ENCODE peak calls at places on chromosomes 4 and X, in ten cellular contexts. V, J, S, C, B, R, Y, G, O and F are unnamed samples.

GRCh38 chrX:136080766-136081165 is 66.6 kb upstream of the FHL1 start:
- DNase-seq in G (no peak), V (no peak), C (no peak), R (no peak), B (no peak), S (no peak), Y (no peak), J (no peak), O (no peak), F (no peak)

GRCh38 chr4:81030617-81031388 is at the start of gene BMP3:
- DNase-seq in C (peak), V (no peak), B (peak), S (peak), O (peak), G (no peak), J (peak), Y (no peak), R (no peak), F (no peak)

GRCh38 chrX:13463608-13464007 is 105.8 kb upstream of the EGFL6 start:
- DNase-seq in B (peak), R (no peak), C (peak), O (peak), V (no peak), S (no peak), G (no peak), Y (no peak), J (peak), F (no peak)

GRCh38 chr4:129232627-129233337 is 136.8 kb downstream of the C4orf33 start:
- DNase-seq in V (no peak), S (no peak), R (no peak), O (no peak), J (no peak), C (no peak), B (no peak), G (no peak), Y (no peak), F (no peak)

GRCh38 chrX:17474892-17475291 is 99.9 kb downstream of the NHS start:
- DNase-seq in R (no peak), C (peak), Y (no peak), J (no peak), S (no peak), V (no peak), O (no peak), G (no peak), B (no peak), F (peak)

GRCh38 chr4:42519803-42520417 is 122.6 kb downstream of the SHISA3 start:
- DNase-seq in C (peak), B (peak), R (no peak), G (peak), V (peak), Y (no peak), S (peak), O (peak), J (peak), F (peak)

GRCh38 chr4:151688003-151688784 is 72.6 kb downstream of the GATB start:
- DNase-seq in R (no peak), Y (no peak), J (no peak), V (no peak), B (no peak), C (peak), S (no peak), G (no peak), O (no peak), F (no peak)

GRCh38 chr4:17309567-17310268 is 202.2 kb downstream of the QDPR start:
- DNase-seq in C (peak), R (no peak), V (no peak), G (no peak), O (no peak), Y (no peak), J (no peak), S (no peak), B (no peak), F (no peak)

GRCh38 chr4:75672461-75673026 is 667 bp downstream of the G3BP2 start:
- DNase-seq in R (peak), G (peak), S (peak), C (peak), V (peak), Y (peak), O (peak), J (peak), B (peak), F (peak)

GRCh38 chr4:88467392-88467791 is 10.5 kb downstream of the HERC5 start:
- DNase-seq in V (no peak), O (no peak), C (no peak), Y (no peak), R (no peak), B (no peak), G (no peak), S (no peak), J (no peak), F (no peak)

GRCh38 chr4:4247711-4248035 is 350 bp downstream of the TMEM128 start:
- DNase-seq in C (peak), O (no peak), R (no peak), V (no peak), J (no peak), Y (no peak), G (no peak), B (no peak), S (no peak), F (no peak)

GRCh38 chr4:100690812-100691211 is 173.0 kb upstream of the EMCN start:
- DNase-seq in J (no peak), O (no peak), S (no peak), G (no peak), B (no peak), Y (no peak), V (no peak), C (no peak), R (no peak), F (no peak)

GRCh38 chr4:54794033-54794432 is 136.3 kb downstream of the KIT start:
- DNase-seq in R (no peak), C (no peak), O (no peak), J (no peak), Y (no peak), B (no peak), G (no peak), S (no peak), V (no peak), F (no peak)

GRCh38 chr4:86498560-86499166 is 95.5 kb upstream of the PTPN13 start:
- DNase-seq in O (no peak), V (peak), G (no peak), C (peak), Y (no peak), B (no peak), J (peak), R (no peak), S (peak), F (peak)

GRCh38 chrX:141839856-141840255 is 1.7 kb downstream of the MAGEC3 start:
- DNase-seq in R (no peak), Y (no peak), O (no peak), G (no peak), J (no peak), V (no peak), C (no peak), B (no peak), S (no peak), F (no peak)

GRCh38 chr4:82721819-82722423 is 76.7 kb downstream of the SCD5 start:
- DNase-seq in J (no peak), G (peak), Y (no peak), V (peak), S (peak), O (peak), R (no peak), C (peak), B (no peak), F (no peak)

GRCh38 chr4:170691168-170691567 is 601.4 kb upstream of the AADAT start:
- DNase-seq in B (no peak), S (no peak), V (no peak), C (no peak), G (no peak), Y (no peak), R (no peak), O (no peak), J (no peak), F (no peak)

GRCh38 chr4:8871417-8872401 is at the start of gene HMX1:
- DNase-seq in G (no peak), C (no peak), S (no peak), O (no peak), R (no peak), Y (no peak), V (no peak), B (no peak), J (no peak), F (no peak)

GRCh38 chrX:48957477-48957826 is at the start of gene OTUD5:
- DNase-seq in V (peak), R (no peak), S (peak), J (no peak), B (no peak), O (no peak), G (no peak), Y (no peak), C (no peak), F (no peak)

GRCh38 chr4:74267998-74268606 is 40.2 kb upstream of the EPGN start:
- DNase-seq in R (no peak), V (no peak), C (peak), Y (no peak), O (no peak), B (no peak), J (no peak), G (no peak), S (no peak), F (peak)

GRCh38 chrX:31136144-31136572 is 64.3 kb upstream of the FTHL17 start:
- DNase-seq in R (no peak), O (no peak), B (no peak), C (no peak), S (no peak), G (no peak), Y (no peak), V (no peak), J (no peak), F (no peak)

GRCh38 chrX:12970691-12971202 is 4.2 kb upstream of the TMSB4X start:
- DNase-seq in O (peak), V (peak), S (peak), G (no peak), C (peak), B (no peak), Y (no peak), R (no peak), J (peak), F (peak)

GRCh38 chrX:67545772-67546495 is 2.1 kb downstream of the AR start:
- DNase-seq in V (no peak), S (peak), J (no peak), G (no peak), R (peak), B (no peak), C (no peak), O (no peak), Y (no peak), F (peak)

GRCh38 chr4:103011378-103012025 is 8.0 kb downstream of the SLC9B1 start:
- DNase-seq in C (peak), Y (no peak), R (no peak), V (no peak), S (peak), J (no peak), G (peak), O (peak), B (peak), F (peak)

GRCh38 chr4:1837069-1837468 is 18.9 kb downstream of the LETM1 start:
- DNase-seq in R (no peak), O (no peak), S (no peak), Y (no peak), C (no peak), V (no peak), G (no peak), B (no peak), J (no peak), F (no peak)

GRCh38 chrX:19563327-19563726 is 48.0 kb upstream of the MAP3K15 start:
- DNase-seq in S (no peak), R (no peak), O (no peak), J (no peak), V (no peak), C (no peak), B (no peak), G (no peak), Y (no peak), F (no peak)

GRCh38 chrX:128460835-128461234 is 408.6 kb upstream of the ACTRT1 start:
- DNase-seq in G (no peak), Y (no peak), R (no peak), S (no peak), O (no peak), C (no peak), B (no peak), V (no peak), J (no peak), F (no peak)

GRCh38 chr4:103012085-103012484 is 7.4 kb downstream of the SLC9B1 start:
- DNase-seq in G (no peak), S (no peak), B (no peak), J (peak), O (no peak), R (no peak), V (no peak), C (peak), Y (no peak), F (no peak)

GRCh38 chr4:82469776-82470345 is 39.5 kb downstream of the ENOPH1 start:
- DNase-seq in R (no peak), B (no peak), S (no peak), C (peak), V (peak), O (no peak), Y (no peak), G (no peak), J (no peak), F (no peak)

GRCh38 chrX:136577562-136577961 is 45.5 kb downstream of the VGLL1 start:
- DNase-seq in B (peak), C (peak), R (no peak), O (peak), S (peak), J (peak), Y (peak), V (peak), G (peak), F (peak)

GRCh38 chrX:84729809-84730208 is 227.6 kb upstream of the HDX start:
- DNase-seq in V (peak), G (no peak), O (peak), R (no peak), J (peak), S (peak), Y (no peak), B (no peak), C (peak), F (no peak)

GRCh38 chr4:99013402-99013843 is 17.9 kb downstream of the METAP1 start:
- DNase-seq in Y (no peak), V (peak), J (no peak), O (no peak), G (no peak), B (no peak), C (peak), S (no peak), R (no peak), F (no peak)

GRCh38 chr4:5366421-5366820 is 315.1 kb downstream of the STK32B start:
- DNase-seq in C (peak), V (no peak), J (no peak), O (no peak), R (no peak), B (no peak), G (no peak), Y (no peak), S (no peak), F (no peak)

GRCh38 chr4:3397128-3397527 is 44.6 kb upstream of the HGFAC start:
- DNase-seq in G (no peak), O (no peak), Y (no peak), V (no peak), J (no peak), R (no peak), B (no peak), S (no peak), C (no peak), F (peak)

GRCh38 chr4:78299565-78299972 is 242.4 kb downstream of the FRAS1 start:
- DNase-seq in G (peak), V (peak), C (peak), R (no peak), J (no peak), Y (no peak), S (peak), O (no peak), B (no peak), F (no peak)

GRCh38 chr4:815464-816146 is 10.3 kb downstream of the CPLX1 start:
- DNase-seq in Y (no peak), B (peak), S (no peak), O (peak), G (no peak), C (no peak), R (peak), V (peak), J (no peak), F (no peak)

GRCh38 chr4:808860-809570 is 16.9 kb downstream of the CPLX1 start:
- DNase-seq in Y (no peak), R (no peak), O (no peak), C (no peak), G (no peak), J (no peak), B (no peak), S (no peak), V (no peak), F (no peak)

GRCh38 chr4:814312-814850 is 11.5 kb downstream of the CPLX1 start:
- DNase-seq in G (no peak), V (no peak), R (no peak), S (no peak), B (no peak), J (no peak), O (no peak), C (no peak), Y (no peak), F (peak)

GRCh38 chr4:818106-818921 is 7.6 kb downstream of the CPLX1 start:
- DNase-seq in S (no peak), G (no peak), O (no peak), V (no peak), Y (no peak), R (no peak), C (no peak), J (no peak), B (no peak), F (no peak)

GRCh38 chr4:813900-814299 is 12.0 kb downstream of the CPLX1 start:
- DNase-seq in O (no peak), J (no peak), S (peak), Y (no peak), G (no peak), V (peak), B (no peak), C (no peak), R (no peak), F (peak)
- TF ChIP-seq CTCF in O (no peak), J (no peak), S (no peak), Y (no peak), G (no peak), V (peak), B (no peak), C (no peak), R (no peak), F (no peak)

GRCh38 chrX:119605398-119605738 is 856 bp downstream of the NKRF start:
- DNase-seq in R (no peak), J (peak), B (no peak), Y (no peak), C (no peak), S (peak), O (peak), V (peak), G (no peak), F (no peak)
- H3K27ac ChIP-seq in R (no peak), J (peak), B (peak), Y (no peak), C (peak), S (peak), O (peak), V (peak), G (peak), F (peak)

DNA sequence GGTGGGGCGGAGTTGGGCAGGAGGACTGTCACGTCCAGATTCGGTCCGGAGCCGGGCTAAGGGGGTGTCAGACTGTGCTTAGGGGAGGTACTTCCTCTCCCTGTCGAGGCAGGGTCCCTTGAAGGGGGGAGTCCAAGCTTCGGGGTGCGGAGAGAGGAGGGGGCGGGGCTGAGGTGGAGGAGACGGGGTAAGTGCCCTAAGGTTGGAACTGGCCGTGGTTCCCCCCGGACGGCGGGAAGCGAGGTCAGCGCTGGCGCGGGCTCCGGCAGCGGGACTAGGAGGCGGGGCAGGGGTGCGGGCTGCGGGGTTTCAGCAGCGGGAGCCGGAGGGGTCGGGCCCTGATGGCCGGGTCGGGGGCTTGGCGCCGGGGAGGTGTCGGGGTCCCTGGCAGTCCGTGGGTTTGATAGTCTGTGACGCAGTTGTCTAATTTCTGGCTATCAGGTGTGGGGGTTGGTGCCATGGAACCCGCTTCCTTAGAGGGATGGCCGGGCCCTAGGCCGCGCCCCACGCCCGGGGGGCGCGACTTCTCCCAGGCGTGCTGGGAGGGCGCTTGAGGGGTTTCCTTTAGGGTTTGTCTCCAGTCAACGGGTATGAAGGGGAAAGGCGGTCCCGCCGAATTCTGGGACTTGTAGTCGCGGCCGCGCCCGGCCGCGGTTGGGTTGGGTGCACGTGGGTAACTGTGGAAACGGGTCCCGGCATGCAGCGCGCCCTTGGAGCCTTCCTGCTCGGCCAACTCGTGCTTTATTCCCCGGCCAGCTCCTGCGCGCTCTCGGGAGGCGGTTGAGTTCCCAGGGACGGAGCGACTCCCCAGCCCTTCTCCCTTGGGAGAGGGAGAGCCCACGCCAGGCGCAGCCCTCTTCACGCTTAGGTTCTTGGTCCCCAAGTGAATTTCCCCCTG is 1.5 kb downstream of the DCUN1D4 start:
- DNase-seq in V (peak), C (peak), O (peak), B (peak), G (peak), Y (peak), S (peak), J (peak), R (peak), F (peak)
- TF ChIP-seq POLR2A in V (peak), C (no peak), O (no peak), B (no peak), G (no peak), Y (peak), S (peak), J (peak), R (no peak), F (peak)

DNA sequence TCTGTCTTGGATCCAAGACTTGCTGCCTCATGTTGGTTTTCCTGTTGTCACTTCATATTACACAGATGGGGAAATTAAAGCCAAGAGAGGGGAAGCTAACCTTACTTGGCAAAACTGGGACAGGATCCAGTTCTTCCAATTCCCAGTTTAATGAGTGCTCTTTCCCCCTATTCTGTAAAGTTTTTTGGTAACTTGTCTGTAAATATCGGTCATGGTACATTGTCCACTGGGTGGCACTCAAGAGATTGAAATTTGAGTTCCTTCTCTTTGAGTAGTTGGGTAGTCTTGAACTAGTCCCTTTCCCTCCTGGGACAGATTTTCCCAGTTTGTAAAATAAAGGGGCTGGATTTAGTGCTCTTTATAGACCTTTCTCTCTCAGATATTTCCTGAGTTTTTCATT is 12.4 kb upstream of the EOLA2 start:
- DNase-seq in V (peak), B (no peak), O (no peak), C (peak), J (peak), S (no peak), G (no peak), Y (no peak), R (no peak), F (no peak)
- TF ChIP-seq CTCF in V (peak), B (peak), O (peak), C (peak), J (peak), S (peak), G (peak), Y (no peak), R (no peak), F (peak)

GRCh38 chr4:120082286-120082685 is 15.6 kb upstream of the MAD2L1 start:
- DNase-seq in C (no peak), G (no peak), O (no peak), Y (no peak), V (no peak), B (no peak), J (no peak), R (no peak), S (no peak), F (no peak)
- H3K27ac ChIP-seq in C (no peak), G (no peak), O (no peak), Y (no peak), V (no peak), B (no peak), J (no peak), R (no peak), S (no peak), F (no peak)

DNA sequence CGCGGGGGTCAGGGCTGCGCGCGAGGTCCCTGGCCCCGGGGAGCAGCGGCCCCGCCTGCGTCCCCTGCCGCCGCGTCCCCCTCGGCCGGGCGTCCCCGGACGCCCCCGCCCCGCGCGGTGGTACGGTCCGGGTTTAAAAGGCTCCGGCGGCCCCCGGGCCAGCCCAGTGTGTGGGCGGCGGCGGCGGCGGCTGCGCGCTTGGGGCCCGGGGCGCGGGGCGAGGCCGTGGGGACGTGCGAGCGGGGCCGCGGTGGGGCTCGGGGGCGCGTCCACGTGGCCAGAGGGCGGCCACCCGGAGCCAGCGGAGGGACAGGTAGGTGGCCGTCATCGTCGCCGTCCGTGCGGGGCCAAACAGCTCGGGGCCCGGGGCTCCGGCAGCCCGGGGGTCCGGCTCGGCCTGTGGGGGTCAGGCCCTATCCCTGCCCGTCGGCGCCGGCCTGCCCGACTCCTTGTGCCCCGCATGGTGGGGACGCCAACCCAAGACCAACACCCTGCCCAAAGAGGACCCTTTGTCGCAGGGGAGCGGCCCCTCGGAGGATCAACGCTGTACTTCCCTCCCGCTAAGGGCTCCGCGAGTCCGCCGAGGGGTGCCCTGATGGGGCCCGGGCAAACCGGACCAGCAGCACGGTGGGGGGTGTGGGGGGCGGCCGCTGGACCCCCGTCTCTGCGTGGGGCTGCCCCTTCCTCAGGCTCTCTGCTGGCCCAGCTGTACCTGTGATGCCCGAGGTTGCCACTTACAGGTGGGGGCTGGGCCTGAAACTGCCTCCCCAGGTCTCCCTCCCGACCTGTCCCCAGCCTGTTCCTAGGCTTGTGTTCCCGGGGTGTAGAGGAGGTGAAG is at the start of gene PLXNA3:
- DNase-seq in O (peak), R (no peak), V (no peak), J (no peak), C (no peak), G (peak), Y (no peak), S (peak), B (peak), F (peak)
- TF ChIP-seq POLR2A in O (no peak), R (peak), V (peak), J (peak), C (peak), G (no peak), Y (no peak), S (no peak), B (no peak), F (peak)